ENCODE peak calls at places on chromosomes 2 and 18, in four cellular contexts. Z is Ammon's horn, E is NCI-H2081, F is DMS 273 treated with DMSO at 0.1 percent for 48 hours. W is an unnamed sample.

GRCh38 chr2:207337234-207338219 is 171.8 kb upstream of the KLF7 start:
- DNase-seq in Z (no peak), E (no peak), F (no peak), W (no peak)

GRCh38 chr2:180367831-180368230 is 360.7 kb upstream of the CWC22 start:
- DNase-seq in Z (no peak), E (peak), F (no peak), W (no peak)

GRCh38 chr2:9071032-9071431 is 67.5 kb upstream of the MBOAT2 start:
- DNase-seq in Z (no peak), E (no peak), F (no peak), W (peak)

GRCh38 chr2:44136186-44136585 is 32.5 kb upstream of the PPM1B start:
- DNase-seq in Z (no peak), E (no peak), F (no peak), W (no peak)

GRCh38 chr18:48929951-48930713 is 20.6 kb downstream of the SMAD7 start:
- DNase-seq in Z (no peak), E (no peak), F (no peak), W (peak)

GRCh38 chr2:68946117-68946516 is 6.6 kb downstream of the GKN2 start:
- DNase-seq in Z (no peak), E (peak), F (no peak), W (no peak)

GRCh38 chr2:113105047-113105446 is 22.4 kb upstream of the IL1RN start:
- DNase-seq in Z (no peak), E (no peak), F (no peak), W (no peak)

GRCh38 chr2:54903736-54904554 is 146.3 kb downstream of the RTN4 start:
- DNase-seq in Z (peak), E (no peak), F (no peak), W (no peak)